ENCODE peak calls at places on chromosomes 2 and 18, in four cellular contexts. One of them, this sample, is unnamed.

GRCh38 chr2:65663831-65664407 is 231.5 kb upstream of the SPRED2 start:
- DNase-seq in progenitor cell of endocrine pancreas: no peak
- DNase-seq in epithelial cell of esophagus: no peak
- DNase-seq in SK-N-MC: no peak
- DNase-seq in this sample: no peak

GRCh38 chr18:48055351-48055750 is 124.9 kb upstream of the SMAD2 start:
- DNase-seq in progenitor cell of endocrine pancreas: no peak
- DNase-seq in epithelial cell of esophagus: no peak
- DNase-seq in SK-N-MC: no peak
- DNase-seq in this sample: no peak

GRCh38 chr2:118539290-118539689 is 308.2 kb downstream of the EN1 start:
- DNase-seq in progenitor cell of endocrine pancreas: no peak
- DNase-seq in epithelial cell of esophagus: peak; percentile 27
- DNase-seq in SK-N-MC: no peak
- DNase-seq in this sample: peak; percentile 75

GRCh38 chr2:172931923-172932520 is 143.6 kb upstream of the MAP3K20 start:
- DNase-seq in progenitor cell of endocrine pancreas: peak; percentile 47
- DNase-seq in epithelial cell of esophagus: peak; percentile 72
- DNase-seq in SK-N-MC: peak; percentile 45
- DNase-seq in this sample: peak; percentile 73

GRCh38 chr2:121272596-121272995 is 12.4 kb downstream of the TFCP2L1 start:
- DNase-seq in progenitor cell of endocrine pancreas: no peak
- DNase-seq in epithelial cell of esophagus: peak; percentile 53
- DNase-seq in SK-N-MC: no peak
- DNase-seq in this sample: no peak

GRCh38 chr2:72035518-72036172 is 112.0 kb downstream of the CYP26B1 start:
- DNase-seq in progenitor cell of endocrine pancreas: no peak
- DNase-seq in epithelial cell of esophagus: peak; percentile 41
- DNase-seq in SK-N-MC: no peak
- DNase-seq in this sample: peak; percentile 46

GRCh38 chr2:112542974-112543760 is 902 bp downstream of the POLR1B start:
- DNase-seq in progenitor cell of endocrine pancreas: no peak
- DNase-seq in epithelial cell of esophagus: peak; percentile 29
- DNase-seq in SK-N-MC: no peak
- DNase-seq in this sample: peak; percentile 30

GRCh38 chr2:98357856-98358255 is 11.6 kb downstream of the CNGA3 start:
- DNase-seq in progenitor cell of endocrine pancreas: no peak
- DNase-seq in epithelial cell of esophagus: no peak
- DNase-seq in SK-N-MC: no peak
- DNase-seq in this sample: no peak

GRCh38 chr2:197851451-197851850 is 47.1 kb downstream of the PLCL1 start:
- DNase-seq in progenitor cell of endocrine pancreas: no peak
- DNase-seq in epithelial cell of esophagus: no peak
- DNase-seq in SK-N-MC: no peak
- DNase-seq in this sample: no peak

GRCh38 chr2:231245253-231246094 is 47.0 kb downstream of the ARMC9 start:
- DNase-seq in progenitor cell of endocrine pancreas: no peak
- DNase-seq in epithelial cell of esophagus: peak; percentile 58
- DNase-seq in SK-N-MC: no peak
- DNase-seq in this sample: no peak

GRCh38 chr18:32200766-32201165 is 10.9 kb downstream of the MEP1B start:
- DNase-seq in progenitor cell of endocrine pancreas: no peak
- DNase-seq in epithelial cell of esophagus: no peak
- DNase-seq in SK-N-MC: peak; percentile 22
- DNase-seq in this sample: no peak

GRCh38 chr2:156653670-156654069 is 217.5 kb downstream of the GPD2 start:
- DNase-seq in progenitor cell of endocrine pancreas: no peak
- DNase-seq in epithelial cell of esophagus: peak; percentile 69
- DNase-seq in SK-N-MC: no peak
- DNase-seq in this sample: no peak

GRCh38 chr18:23415530-23415929 is 37.6 kb upstream of the RIOK3 start:
- DNase-seq in progenitor cell of endocrine pancreas: no peak
- DNase-seq in epithelial cell of esophagus: no peak
- DNase-seq in SK-N-MC: no peak
- DNase-seq in this sample: no peak

GRCh38 chr2:177726853-177727465 is 334.4 kb downstream of the AGPS start:
- DNase-seq in progenitor cell of endocrine pancreas: no peak
- DNase-seq in epithelial cell of esophagus: no peak
- DNase-seq in SK-N-MC: no peak
- DNase-seq in this sample: no peak

GRCh38 chr18:53544926-53545325 is 679.5 kb downstream of the MBD2 start:
- DNase-seq in progenitor cell of endocrine pancreas: no peak
- DNase-seq in epithelial cell of esophagus: no peak
- DNase-seq in SK-N-MC: no peak
- DNase-seq in this sample: no peak

GRCh38 chr2:48790407-48791170 is 35.1 kb upstream of the LHCGR start:
- DNase-seq in progenitor cell of endocrine pancreas: no peak
- DNase-seq in epithelial cell of esophagus: no peak
- DNase-seq in SK-N-MC: no peak
- DNase-seq in this sample: no peak

GRCh38 chr2:69043736-69044400 is 30.9 kb downstream of the ANTXR1 start:
- DNase-seq in progenitor cell of endocrine pancreas: no peak
- DNase-seq in epithelial cell of esophagus: peak; percentile 73
- DNase-seq in SK-N-MC: no peak
- DNase-seq in this sample: no peak

GRCh38 chr2:130795431-130795830 is 40.1 kb downstream of the AMER3 start:
- DNase-seq in progenitor cell of endocrine pancreas: no peak
- DNase-seq in epithelial cell of esophagus: peak; percentile 27
- DNase-seq in SK-N-MC: no peak
- DNase-seq in this sample: no peak

GRCh38 chr2:215311625-215312394 is at the start of gene ATIC:
- DNase-seq in progenitor cell of endocrine pancreas: peak; percentile 81
- DNase-seq in epithelial cell of esophagus: peak; percentile 97
- DNase-seq in SK-N-MC: peak; percentile 42
- DNase-seq in this sample: peak; percentile 99

GRCh38 chr2:8276071-8276470 is 405.8 kb upstream of the ID2 start:
- DNase-seq in progenitor cell of endocrine pancreas: no peak
- DNase-seq in epithelial cell of esophagus: no peak
- DNase-seq in SK-N-MC: no peak
- DNase-seq in this sample: no peak

GRCh38 chr2:54454922-54455583 is 1.1 kb upstream of the SPTBN1 start:
- DNase-seq in progenitor cell of endocrine pancreas: peak; percentile 15
- DNase-seq in epithelial cell of esophagus: no peak
- DNase-seq in SK-N-MC: no peak
- DNase-seq in this sample: no peak

GRCh38 chr18:40407913-40408312 is 1547.1 kb upstream of the PIK3C3 start:
- DNase-seq in progenitor cell of endocrine pancreas: no peak
- DNase-seq in epithelial cell of esophagus: no peak
- DNase-seq in SK-N-MC: no peak
- DNase-seq in this sample: peak; percentile 5

GRCh38 chr2:190340369-190340768 is 3.0 kb upstream of the INPP1 start:
- DNase-seq in progenitor cell of endocrine pancreas: no peak
- DNase-seq in epithelial cell of esophagus: peak; percentile 54
- DNase-seq in SK-N-MC: no peak
- DNase-seq in this sample: peak; percentile 58

GRCh38 chr2:96507957-96508520 is 2.9 kb upstream of the NEURL3 start:
- DNase-seq in progenitor cell of endocrine pancreas: peak; percentile 87
- DNase-seq in epithelial cell of esophagus: peak; percentile 57
- DNase-seq in SK-N-MC: no peak
- DNase-seq in this sample: peak; percentile 86

This sample was measured in GM23248.